ENCODE peak calls at places on chromosomes 4 and X, in six cellular contexts. One of them, this sample, is unnamed.

GRCh38 chr4:55159851-55160250 is 34.5 kb upstream of the KDR start:
- DNase-seq in HepG2: no peak
- DNase-seq in GM12878: no peak
- DNase-seq in GM12891: no peak
- DNase-seq in K562: no peak
- DNase-seq in H1: no peak
- DNase-seq in this sample: no peak

GRCh38 chr4:113673450-113673849 is 88.1 kb downstream of the CAMK2D start:
- DNase-seq in HepG2: no peak
- DNase-seq in K562: no peak
- DNase-seq in GM12878: no peak
- DNase-seq in GM12891: no peak
- DNase-seq in H1: peak; percentile 3
- DNase-seq in this sample: no peak

GRCh38 chr4:177047851-177048174 is 255.1 kb upstream of the VEGFC start:
- DNase-seq in GM12878: no peak
- DNase-seq in K562: no peak
- DNase-seq in H1: no peak
- DNase-seq in HepG2: no peak
- DNase-seq in GM12891: no peak
- DNase-seq in this sample: no peak

GRCh38 chr4:3045500-3045850 is 28.9 kb downstream of the HTT-AS start:
- DNase-seq in K562: no peak
- DNase-seq in GM12878: no peak
- DNase-seq in H1: no peak
- DNase-seq in GM12891: no peak
- DNase-seq in HepG2: no peak
- DNase-seq in this sample: no peak

GRCh38 chr4:72468904-72469502 is 100.0 kb downstream of the ADAMTS3 start:
- DNase-seq in K562: peak; percentile 9
- DNase-seq in GM12891: no peak
- DNase-seq in HepG2: peak; percentile 17
- DNase-seq in GM12878: no peak
- DNase-seq in H1: no peak
- DNase-seq in this sample: no peak

GRCh38 chrX:100072286-100072685 is 337.8 kb downstream of the PCDH19 start:
- DNase-seq in H1: no peak
- DNase-seq in GM12891: no peak
- DNase-seq in K562: no peak
- DNase-seq in GM12878: no peak
- DNase-seq in HepG2: no peak
- DNase-seq in this sample: no peak

GRCh38 chrX:51332188-51332942 is at the start of gene NUDT10:
- DNase-seq in H1: peak; percentile 29
- DNase-seq in HepG2: no peak
- DNase-seq in K562: no peak
- DNase-seq in GM12878: no peak
- DNase-seq in GM12891: no peak
- DNase-seq in this sample: peak; percentile 4

GRCh38 chr4:144189121-144189520 is 48.6 kb upstream of the GYPA start:
- DNase-seq in H1: no peak
- DNase-seq in HepG2: no peak
- DNase-seq in GM12891: no peak
- DNase-seq in K562: no peak
- DNase-seq in GM12878: no peak
- DNase-seq in this sample: no peak

GRCh38 chrX:42975906-42976305 is 197.9 kb upstream of the PPP1R2C start:
- DNase-seq in GM12891: no peak
- DNase-seq in H1: no peak
- DNase-seq in GM12878: no peak
- DNase-seq in HepG2: no peak
- DNase-seq in K562: no peak
- DNase-seq in this sample: no peak

GRCh38 chr4:82801910-82802521 is 3.4 kb upstream of the SCD5 start:
- DNase-seq in HepG2: peak; percentile 13
- DNase-seq in H1: no peak
- DNase-seq in K562: no peak
- DNase-seq in GM12878: no peak
- DNase-seq in GM12891: no peak
- DNase-seq in this sample: no peak

GRCh38 chrX:147910607-147911006 is 1.1 kb upstream of the FMR1 start:
- DNase-seq in GM12891: no peak
- DNase-seq in HepG2: no peak
- DNase-seq in GM12878: no peak
- DNase-seq in K562: no peak
- DNase-seq in H1: no peak
- DNase-seq in this sample: no peak

GRCh38 chrX:10457092-10457491 is 163.3 kb downstream of the MID1 start:
- DNase-seq in K562: no peak
- DNase-seq in GM12878: no peak
- DNase-seq in HepG2: no peak
- DNase-seq in H1: no peak
- DNase-seq in GM12891: no peak
- DNase-seq in this sample: no peak

GRCh38 chrX:23786268-23786815 is 3.4 kb downstream of the SAT1 start:
- DNase-seq in H1: no peak
- DNase-seq in K562: no peak
- DNase-seq in HepG2: no peak
- DNase-seq in GM12891: no peak
- DNase-seq in GM12878: no peak
- DNase-seq in this sample: no peak

GRCh38 chrX:109842611-109843010 is 109.6 kb upstream of the ACSL4 start:
- DNase-seq in GM12878: no peak
- DNase-seq in HepG2: no peak
- DNase-seq in H1: no peak
- DNase-seq in K562: no peak
- DNase-seq in GM12891: no peak
- DNase-seq in this sample: no peak

GRCh38 chr4:31089815-31090214 is 369.6 kb downstream of the PCDH7 start:
- DNase-seq in HepG2: no peak
- DNase-seq in GM12891: no peak
- DNase-seq in H1: no peak
- DNase-seq in K562: no peak
- DNase-seq in GM12878: no peak
- DNase-seq in this sample: no peak

GRCh38 chr4:24999392-25000104 is 31.2 kb downstream of the LGI2 start:
- DNase-seq in K562: no peak
- DNase-seq in HepG2: no peak
- DNase-seq in H1: no peak
- DNase-seq in GM12891: no peak
- DNase-seq in GM12878: no peak
- DNase-seq in this sample: no peak

GRCh38 chr4:59175588-59175987 is 2024.5 kb upstream of the ADGRL3 start:
- DNase-seq in GM12891: no peak
- DNase-seq in HepG2: no peak
- DNase-seq in H1: no peak
- DNase-seq in K562: no peak
- DNase-seq in GM12878: no peak
- DNase-seq in this sample: no peak

GRCh38 chr4:41176357-41176756 is 38.0 kb downstream of the APBB2 start:
- DNase-seq in GM12878: no peak
- DNase-seq in GM12891: no peak
- DNase-seq in H1: no peak
- DNase-seq in HepG2: peak; percentile 23
- DNase-seq in K562: no peak
- DNase-seq in this sample: no peak

GRCh38 chrX:39201305-39201990 is 400.2 kb downstream of the MID1IP1 start:
- DNase-seq in GM12891: no peak
- DNase-seq in GM12878: no peak
- DNase-seq in H1: no peak
- DNase-seq in K562: peak; percentile 14
- DNase-seq in HepG2: no peak
- DNase-seq in this sample: no peak

GRCh38 chr4:1638873-1639272 is 45.2 kb downstream of the FAM53A start:
- DNase-seq in K562: no peak
- DNase-seq in GM12891: no peak
- DNase-seq in H1: no peak
- DNase-seq in HepG2: no peak
- DNase-seq in GM12878: no peak
- DNase-seq in this sample: no peak

GRCh38 chrX:97215166-97215565 is 331.5 kb downstream of the RPA4 start:
- DNase-seq in HepG2: no peak
- DNase-seq in GM12878: no peak
- DNase-seq in H1: no peak
- DNase-seq in GM12891: no peak
- DNase-seq in K562: no peak
- DNase-seq in this sample: no peak

GRCh38 chr4:20592666-20593065 is 107.6 kb upstream of the PACRGL start:
- DNase-seq in GM12878: no peak
- DNase-seq in K562: no peak
- DNase-seq in H1: no peak
- DNase-seq in GM12891: no peak
- DNase-seq in HepG2: no peak
- DNase-seq in this sample: no peak

GRCh38 chr4:104395219-104395618 is 99.5 kb downstream of the CXXC4 start:
- DNase-seq in H1: no peak
- DNase-seq in GM12891: no peak
- DNase-seq in K562: no peak
- DNase-seq in GM12878: no peak
- DNase-seq in HepG2: no peak
- DNase-seq in this sample: no peak

GRCh38 chr4:73741140-73741749 is 876 bp downstream of the CXCL8 start:
- DNase-seq in H1: no peak
- DNase-seq in K562: no peak
- DNase-seq in HepG2: no peak
- DNase-seq in GM12878: no peak
- DNase-seq in GM12891: no peak
- DNase-seq in this sample: no peak

GRCh38 chr4:101280866-101281600 is 66.3 kb downstream of the PPP3CA start:
- DNase-seq in K562: no peak
- DNase-seq in GM12878: no peak
- DNase-seq in GM12891: no peak
- DNase-seq in HepG2: no peak
- DNase-seq in H1: no peak
- DNase-seq in this sample: no peak

GRCh38 chrX:149040873-149041535 is 464.1 kb downstream of the IDS start:
- DNase-seq in HepG2: no peak
- DNase-seq in K562: no peak
- DNase-seq in H1: no peak
- DNase-seq in GM12891: no peak
- DNase-seq in GM12878: no peak
- DNase-seq in this sample: no peak

DNA sequence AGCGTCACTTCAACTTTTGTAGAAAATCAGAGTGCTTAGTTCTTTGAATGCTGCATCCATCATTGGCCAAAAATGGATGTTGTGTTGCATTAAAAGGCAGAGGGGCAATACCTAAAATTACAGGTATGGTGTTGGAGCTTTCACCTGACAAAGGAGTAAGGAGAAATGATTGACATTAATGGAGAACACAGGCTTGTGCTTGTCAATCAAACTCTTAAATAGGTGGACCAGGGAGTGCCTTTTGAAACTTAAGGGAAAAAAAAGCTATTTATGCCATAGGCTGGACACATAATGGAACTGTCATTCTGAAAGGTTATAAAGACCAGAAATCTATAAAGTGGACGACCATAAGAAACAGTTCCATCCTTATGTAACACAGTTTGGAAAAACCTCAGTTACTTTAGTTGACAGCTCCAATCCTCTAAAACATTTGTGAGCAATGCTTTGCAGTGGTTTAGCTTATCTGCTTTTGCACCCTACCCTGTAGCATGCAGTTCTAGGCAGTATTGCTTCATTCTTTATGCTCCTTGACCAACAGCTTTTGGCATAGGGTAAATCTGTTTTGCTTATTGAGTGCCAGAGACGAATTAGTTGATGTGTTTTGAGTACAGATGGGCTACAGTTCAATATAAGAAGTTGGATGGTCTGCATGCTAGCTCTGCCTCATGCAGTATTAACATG is 2.4 kb downstream of the HADH start:
- DNase-seq in K562: no peak
- DNase-seq in HepG2: no peak
- DNase-seq in GM12891: no peak
- DNase-seq in H1: no peak
- DNase-seq in GM12878: no peak
- DNase-seq in this sample: no peak
- TF ChIP-seq POLR2A in K562: no peak
- TF ChIP-seq POLR2A in HepG2: peak; percentile 39
- TF ChIP-seq POLR2A in GM12891: no peak
- TF ChIP-seq POLR2A in H1: no peak
- TF ChIP-seq POLR2A in GM12878: no peak
- TF ChIP-seq POLR2A in this sample: no peak

GRCh38 chr4:10094841-10095240 is 21.8 kb downstream of the WDR1 start:
- DNase-seq in GM12878: no peak
- DNase-seq in K562: no peak
- DNase-seq in HepG2: no peak
- DNase-seq in GM12891: no peak
- DNase-seq in H1: no peak
- DNase-seq in this sample: no peak
- TF ChIP-seq TAF1 in GM12878: no peak
- TF ChIP-seq TAF1 in K562: no peak
- TF ChIP-seq TAF1 in HepG2: no peak
- TF ChIP-seq TAF1 in GM12891: no peak
- TF ChIP-seq TAF1 in H1: no peak
- TF ChIP-seq TAF1 in this sample: no peak

DNA sequence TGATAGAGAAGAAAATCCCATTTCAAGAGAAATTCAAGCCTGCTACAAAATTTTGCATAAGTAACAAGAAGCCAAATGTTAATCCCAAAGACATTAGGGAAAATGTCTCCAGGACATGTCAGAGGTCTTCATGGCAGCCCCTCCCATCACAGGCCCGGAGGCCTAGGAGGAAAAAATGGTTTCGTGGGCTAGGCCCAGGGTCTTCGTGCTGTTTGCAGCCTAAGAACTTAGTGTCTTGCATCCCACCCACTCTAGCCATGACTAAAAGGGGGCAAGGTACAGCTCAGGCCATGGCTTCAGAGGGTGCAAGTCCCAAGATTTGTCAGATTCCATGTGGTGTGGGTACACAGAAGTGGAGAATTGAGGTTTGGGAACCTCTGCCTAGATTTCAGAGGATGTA is 57.8 kb upstream of the TAPT1 start:
- DNase-seq in HepG2: no peak
- DNase-seq in K562: no peak
- DNase-seq in GM12878: no peak
- DNase-seq in H1: no peak
- DNase-seq in GM12891: no peak
- DNase-seq in this sample: no peak
- TF ChIP-seq POLR2A in HepG2: no peak
- TF ChIP-seq POLR2A in K562: no peak
- TF ChIP-seq POLR2A in GM12878: no peak
- TF ChIP-seq POLR2A in H1: no peak
- TF ChIP-seq POLR2A in GM12891: no peak
- TF ChIP-seq POLR2A in this sample: no peak

DNA sequence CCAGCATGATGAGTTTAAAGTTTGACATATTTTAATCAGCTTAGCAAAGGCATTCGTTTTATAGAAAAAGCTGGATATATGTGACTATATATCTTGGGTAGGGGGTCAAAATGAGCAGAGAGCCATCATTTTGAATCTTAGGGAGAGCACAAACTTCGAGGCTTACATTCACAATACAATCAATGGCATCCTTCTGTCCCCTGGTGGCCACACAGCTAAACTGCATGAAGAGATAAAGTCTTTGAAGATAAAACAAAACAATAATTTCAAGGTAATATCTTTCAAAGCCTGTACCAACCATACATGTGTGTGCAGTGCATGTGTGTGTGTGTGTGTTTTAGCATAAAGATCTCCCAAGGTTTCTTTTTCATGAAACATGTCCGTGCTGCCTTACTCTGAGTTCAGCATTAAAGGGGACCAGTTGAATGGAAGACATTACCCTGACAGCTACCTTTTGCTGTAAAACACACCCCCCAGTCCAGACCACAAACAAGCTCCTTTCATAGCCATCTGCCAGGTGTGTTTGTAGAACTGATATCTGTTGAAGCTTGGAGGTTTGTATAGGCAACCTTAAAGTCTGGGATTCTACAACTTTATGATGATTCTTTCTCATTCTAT is 22.0 kb downstream of the DYNLT3 start:
- DNase-seq in H1: no peak
- DNase-seq in GM12891: no peak
- DNase-seq in GM12878: no peak
- DNase-seq in K562: peak; percentile 25
- DNase-seq in HepG2: peak; percentile 8
- DNase-seq in this sample: no peak
- TF ChIP-seq TAF1 in H1: no peak
- TF ChIP-seq TAF1 in GM12891: no peak
- TF ChIP-seq TAF1 in GM12878: no peak
- TF ChIP-seq TAF1 in K562: no peak
- TF ChIP-seq TAF1 in HepG2: no peak
- TF ChIP-seq TAF1 in this sample: no peak